ENCODE peak calls at places on chromosome 6, in six cellular contexts. T is adrenal gland, D is colonic mucosa, L is AG04449, H is breast epithelium, E is fibroblast of the aortic adventitia. I is an unnamed sample.
A peak's percentile ranks its signal among the peaks of the same experiment; 100 is the strongest.

GRCh38 chr6:27478141-27478705 is 5.3 kb upstream of the ZNF184 start:
- DNase-seq in T (no peak), D (peak; percentile 18), E (peak; percentile 45), H (no peak), L (no peak), I (no peak)

GRCh38 chr6:88866856-88867255 is 96.6 kb downstream of the RNGTT start:
- DNase-seq in T (no peak), L (no peak), D (no peak), E (peak; percentile 33), H (no peak), I (no peak)

GRCh38 chr6:123803862-123804681 is at the start of gene NKAIN2:
- DNase-seq in E (no peak), T (no peak), D (no peak), L (no peak), H (no peak), I (no peak)

GRCh38 chr6:106199998-106200397 is 113.9 kb downstream of the PRDM1 start:
- DNase-seq in H (no peak), D (no peak), L (peak; percentile 81), T (no peak), E (peak; percentile 76), I (no peak)

GRCh38 chr6:13194852-13195251 is 133.5 kb downstream of the TBC1D7 start:
- DNase-seq in E (peak; percentile 71), L (peak; percentile 4), T (peak; percentile 46), H (no peak), D (peak; percentile 32), I (no peak)

GRCh38 chr6:151197556-151197955 is 42.2 kb upstream of the AKAP12 start:
- DNase-seq in E (no peak), T (no peak), D (no peak), L (no peak), H (no peak), I (no peak)

GRCh38 chr6:83613378-83613777 is 95.5 kb downstream of the SNAP91 start:
- DNase-seq in L (no peak), D (no peak), T (no peak), H (no peak), E (no peak), I (no peak)

GRCh38 chr6:16276991-16277981 is 38.9 kb downstream of the GMPR start:
- DNase-seq in E (peak; percentile 83), L (peak; percentile 53), T (peak; percentile 71), D (peak; percentile 48), H (no peak), I (peak; percentile 94)

GRCh38 chr6:14059791-14060436 is 57.7 kb upstream of the CD83 start:
- DNase-seq in D (no peak), T (peak; percentile 78), H (peak; percentile 74), L (no peak), E (no peak), I (no peak)

GRCh38 chr6:98977606-98978292 is 30.0 kb upstream of the FBXL4 start:
- DNase-seq in T (no peak), E (no peak), H (no peak), L (no peak), D (peak; percentile 21), I (no peak)

GRCh38 chr6:3205913-3206312 is 21.5 kb downstream of the TUBB2B start:
- DNase-seq in E (peak; percentile 83), T (no peak), D (no peak), L (peak; percentile 98), H (no peak), I (no peak)

GRCh38 chr6:167420177-167420576 is 95.3 kb downstream of the TTLL2 start:
- DNase-seq in L (no peak), T (no peak), H (no peak), E (no peak), D (no peak), I (no peak)

GRCh38 chr6:109308018-109308492 is 74.2 kb downstream of the CD164 start:
- DNase-seq in E (peak; percentile 94), H (no peak), T (peak; percentile 96), D (peak; percentile 87), L (peak; percentile 9), I (peak; percentile 90)

GRCh38 chr6:96704713-96705112 is 132.6 kb downstream of the GPR63 start:
- DNase-seq in H (no peak), L (no peak), E (no peak), D (no peak), T (no peak), I (no peak)

GRCh38 chr6:140623498-140623897 is 1249.0 kb upstream of the CITED2 start:
- DNase-seq in E (peak; percentile 98), D (no peak), L (peak; percentile 59), T (no peak), H (no peak), I (no peak)

GRCh38 chr6:26045046-26045938 is 41.9 kb upstream of the HFE start:
- DNase-seq in E (peak; percentile 96), D (peak; percentile 93), H (peak; percentile 70), L (no peak), T (peak; percentile 95), I (peak; percentile 91)

GRCh38 chr6:38805682-38806081 is 90.6 kb downstream of the DNAH8 start:
- DNase-seq in L (no peak), T (no peak), D (no peak), E (no peak), H (no peak), I (no peak)

GRCh38 chr6:47106721-47107197 is 64.6 kb upstream of the ADGRF1 start:
- DNase-seq in L (no peak), H (no peak), T (no peak), D (no peak), E (no peak), I (no peak)

GRCh38 chr6:33813246-33813904 is 9.6 kb upstream of the MLN start:
- DNase-seq in E (no peak), H (no peak), D (no peak), T (no peak), L (no peak), I (no peak)

GRCh38 chr6:33813960-33814662 is 10.3 kb upstream of the MLN start:
- DNase-seq in L (no peak), T (no peak), H (no peak), D (no peak), E (no peak), I (no peak)

GRCh38 chr6:33809619-33810018 is 5.8 kb upstream of the MLN start:
- DNase-seq in E (no peak), H (no peak), T (no peak), D (no peak), L (no peak), I (no peak)

GRCh38 chr6:33814663-33814985 is 10.8 kb upstream of the MLN start:
- DNase-seq in L (no peak), T (no peak), H (no peak), D (no peak), E (no peak), I (no peak)

GRCh38 chr6:33812669-33813068 is 8.9 kb upstream of the MLN start:
- DNase-seq in E (peak; percentile 57), L (no peak), T (peak; percentile 31), D (peak; percentile 37), H (no peak), I (no peak)
- TF ChIP-seq CTCF in E (peak; percentile 77), L (peak; percentile 63), T (peak; percentile 38), D (peak; percentile 13), H (peak; percentile 24), I (peak; percentile 33)

GRCh38 chr6:35469711-35470662 is 1.8 kb downstream of the RPL10A start:
- DNase-seq in D (peak; percentile 58), T (no peak), E (peak; percentile 31), H (no peak), L (no peak), I (no peak)

GRCh38 chr6:35473075-35473848 is 5.1 kb downstream of the RPL10A start:
- DNase-seq in T (no peak), H (no peak), E (no peak), L (no peak), D (no peak), I (no peak)

GRCh38 chr6:35470663-35471120 is 2.5 kb downstream of the RPL10A start:
- DNase-seq in H (no peak), E (no peak), T (no peak), L (no peak), D (no peak), I (no peak)

GRCh38 chr6:35473849-35474128 is 5.6 kb downstream of the RPL10A start:
- DNase-seq in E (no peak), L (no peak), D (no peak), H (no peak), T (no peak), I (no peak)

GRCh38 chr6:35471836-35472345 is 3.7 kb downstream of the RPL10A start:
- DNase-seq in T (no peak), H (no peak), E (no peak), D (no peak), L (no peak), I (no peak)
- H3K4me3 ChIP-seq in T (no peak overlapping the region), H (no peak overlapping the region), E (no peak overlapping the region), D (no peak overlapping the region), L (no peak overlapping the region), I (no peak overlapping the region)

GRCh38 chr6:158568549-158568948 is 8.7 kb downstream of the TMEM181 start:
- DNase-seq in D (no peak), E (no peak), H (peak; percentile 15), L (no peak), T (no peak), I (no peak)

GRCh38 chr6:158565482-158566040 is 5.7 kb downstream of the TMEM181 start:
- DNase-seq in L (no peak), T (no peak), E (no peak), D (no peak), H (peak; percentile 28), I (no peak)

GRCh38 chr6:158566207-158566818 is 6.4 kb downstream of the TMEM181 start:
- DNase-seq in L (no peak), D (no peak), T (no peak), H (peak; percentile 34), E (no peak), I (no peak)

GRCh38 chr6:158567871-158568401 is 8.0 kb downstream of the TMEM181 start:
- DNase-seq in T (no peak), H (peak; percentile 7), D (no peak), E (no peak), L (no peak), I (no peak)

GRCh38 chr6:158567152-158567551 is 7.3 kb downstream of the TMEM181 start:
- DNase-seq in L (no peak), T (no peak), H (peak; percentile 31), E (no peak), D (no peak), I (no peak)
- TF ChIP-seq CTCF in L (no peak), T (no peak), H (no peak), E (no peak), D (no peak), I (no peak)

GRCh38 chr6:148761532-148761951 is 14.7 kb downstream of the UST start:
- DNase-seq in H (no peak), E (no peak), T (no peak), L (no peak), D (no peak), I (no peak)
- H3K4me3 ChIP-seq in H (no peak overlapping the region), E (peak overlapping the region; percentile 60), T (no peak overlapping the region), L (peak overlapping the region; percentile 55), D (no peak overlapping the region), I (peak overlapping the region; percentile 38)

DNA sequence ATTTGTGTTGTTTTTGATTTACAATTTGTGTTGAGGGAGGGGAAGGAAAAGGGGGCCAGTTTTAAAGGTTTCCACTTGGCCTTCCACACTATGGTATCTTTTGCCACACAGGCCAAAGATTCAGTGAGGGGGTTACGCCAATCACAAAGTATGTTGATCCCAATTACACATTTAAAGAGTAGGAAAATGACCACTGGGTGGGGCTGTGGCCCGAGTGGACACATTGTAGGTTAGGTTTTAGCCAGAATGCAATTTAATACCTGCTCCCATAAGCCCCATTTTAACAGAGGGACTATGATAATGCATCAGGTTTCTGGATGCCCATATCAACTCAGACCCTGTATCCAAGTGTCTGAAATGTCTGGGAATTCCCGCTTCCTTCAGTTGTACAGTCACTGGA is 15.6 kb downstream of the VGLL2 start:
- DNase-seq in E (no peak), H (no peak), T (no peak), L (no peak), D (no peak), I (no peak)
- TF ChIP-seq CTCF in E (no peak), H (no peak), T (no peak), L (no peak), D (no peak), I (no peak)

GRCh38 chr6:89987140-89987539 is 92.9 kb downstream of the GJA10 start:
- DNase-seq in L (no peak), D (no peak), T (no peak), E (no peak), H (no peak), I (no peak)
- H3K4me3 ChIP-seq in L (no peak overlapping the region), D (no peak overlapping the region), T (no peak overlapping the region), E (no peak overlapping the region), H (no peak overlapping the region), I (no peak overlapping the region)

I was measured in tibial artery.